ENCODE peak calls at places on chromosomes 7 and 10, in nine cellular contexts. Q is choroid plexus epithelial cell, N is fibroblast of lung, R is AG04450, J is IMR-90, L is upper lobe of right lung, P is thoracic aorta, B is endodermal cell, W is HCT116. K is an unnamed sample.
A peak's percentile ranks its signal among the peaks of the same experiment; 100 is the strongest.

GRCh38 chr10:73017955-73018480 is 63.4 kb upstream of the PLA2G12B start:
- DNase-seq in Q (peak; percentile 14), N (peak; percentile 4), R (no peak), J (no peak), L (no peak), P (no peak), B (no peak), W (no peak), K (no peak)

GRCh38 chr10:31318382-31318853 is 598 bp upstream of the ZEB1 start:
- DNase-seq in Q (peak; percentile 80), N (peak; percentile 84), R (no peak), J (peak; percentile 80), L (no peak), P (peak; percentile 40), B (no peak), W (peak; percentile 28), K (peak; percentile 46)

GRCh38 chr7:77862691-77863090 is 64.1 kb downstream of the PHTF2 start:
- DNase-seq in Q (no peak), N (no peak), R (no peak), J (no peak), L (no peak), P (no peak), B (no peak), W (no peak), K (no peak)

GRCh38 chr7:112143151-112143550 is 63.0 kb downstream of the DOCK4 start:
- DNase-seq in Q (no peak), N (peak; percentile 69), R (peak; percentile 13), J (peak; percentile 69), L (no peak), P (no peak), B (no peak), W (no peak), K (no peak)

GRCh38 chr10:60537697-60538096 is 148.0 kb upstream of the ANK3 start:
- DNase-seq in Q (no peak), N (peak; percentile 47), R (no peak), J (peak; percentile 1), L (no peak), P (no peak), B (no peak), W (peak; percentile 37), K (no peak)

GRCh38 chr7:26376208-26376917 is 84.7 kb downstream of the SNX10 start:
- DNase-seq in Q (no peak), N (no peak), R (no peak), J (no peak), L (peak; percentile 73), P (no peak), B (peak; percentile 92), W (no peak), K (no peak)

GRCh38 chr10:112898540-112899395 is 51.3 kb upstream of the TCF7L2 start:
- DNase-seq in Q (peak; percentile 63), N (peak; percentile 80), R (no peak), J (peak; percentile 80), L (no peak), P (no peak), B (peak; percentile 99), W (peak; percentile 75), K (peak; percentile 40)

GRCh38 chr10:100923580-100923979 is 10.8 kb downstream of the SLF2 start:
- DNase-seq in Q (no peak), N (peak; percentile 54), R (no peak), J (no peak), L (no peak), P (no peak), B (no peak), W (no peak), K (no peak)

GRCh38 chr7:155798673-155799439 is 13.4 kb downstream of the SHH start:
- DNase-seq in Q (no peak), N (no peak), R (no peak), J (no peak), L (peak; percentile 35), P (no peak), B (no peak), W (no peak), K (no peak)

GRCh38 chr7:44489955-44490350 is 505 bp downstream of the NUDCD3 start:
- DNase-seq in Q (no peak), N (no peak), R (no peak), J (peak; percentile 25), L (peak; percentile 65), P (no peak), B (no peak), W (no peak), K (peak; percentile 10)

GRCh38 chr7:27364344-27364758 is 121.7 kb downstream of the EVX1 start:
- DNase-seq in Q (peak; percentile 74), N (peak; percentile 40), R (peak; percentile 20), J (peak; percentile 69), L (no peak), P (no peak), B (no peak), W (no peak), K (peak; percentile 14)

GRCh38 chr7:17038783-17039170 is 157.0 kb upstream of the AGR3 start:
- DNase-seq in Q (no peak), N (peak; percentile 15), R (no peak), J (no peak), L (no peak), P (no peak), B (no peak), W (no peak), K (no peak)

GRCh38 chr7:66860767-66861166 is 60.3 kb upstream of the TMEM248 start:
- DNase-seq in Q (no peak), N (no peak), R (no peak), J (no peak), L (no peak), P (no peak), B (no peak), W (no peak), K (no peak)

GRCh38 chr7:31814187-31814586 is 127.2 kb downstream of the PPP1R17 start:
- DNase-seq in Q (peak; percentile 16), N (peak; percentile 9), R (no peak), J (no peak), L (no peak), P (no peak), B (peak; percentile 61), W (no peak), K (peak; percentile 22)

GRCh38 chr7:88116395-88116794 is 103.4 kb downstream of the SRI start:
- DNase-seq in Q (no peak), N (no peak), R (no peak), J (no peak), L (no peak), P (no peak), B (no peak), W (no peak), K (no peak)

GRCh38 chr7:151459726-151460473 is 20.0 kb upstream of the CRYGN start:
- DNase-seq in Q (peak; percentile 92), N (peak; percentile 85), R (peak; percentile 72), J (peak; percentile 86), L (peak; percentile 81), P (peak; percentile 65), B (peak; percentile 72), W (peak; percentile 57), K (peak; percentile 76)

DNA sequence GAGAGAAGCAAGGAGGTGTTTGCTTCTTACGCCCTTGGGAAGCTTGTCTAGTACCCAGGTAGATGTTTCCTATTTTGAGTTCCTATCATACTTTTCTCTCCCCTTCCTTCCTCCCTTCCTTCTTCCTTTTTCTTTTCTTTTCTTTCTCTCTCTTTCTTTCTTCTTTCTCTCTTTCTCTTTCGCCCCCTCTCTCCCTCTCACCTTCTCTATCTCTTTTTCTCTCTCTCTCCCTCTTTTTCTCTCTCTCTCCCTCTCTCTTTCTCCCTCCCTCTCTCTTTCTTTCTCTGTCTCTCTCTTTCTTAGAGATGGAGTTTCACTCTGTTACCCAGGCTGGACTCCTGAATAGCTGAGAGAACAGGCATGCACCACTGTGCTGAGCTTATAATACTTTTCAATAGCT is 322.2 kb downstream of the TNS3 start:
- DNase-seq in Q (no peak), N (no peak), R (no peak), J (no peak), L (no peak), P (no peak), B (no peak), W (no peak), K (no peak)
- H3K4me3 ChIP-seq in Q (no peak overlapping the region), N (no peak overlapping the region), R (no peak overlapping the region), J (no peak overlapping the region), L (no peak overlapping the region), P (no peak overlapping the region), B (no peak overlapping the region), W (no peak overlapping the region), K (no peak overlapping the region)

DNA sequence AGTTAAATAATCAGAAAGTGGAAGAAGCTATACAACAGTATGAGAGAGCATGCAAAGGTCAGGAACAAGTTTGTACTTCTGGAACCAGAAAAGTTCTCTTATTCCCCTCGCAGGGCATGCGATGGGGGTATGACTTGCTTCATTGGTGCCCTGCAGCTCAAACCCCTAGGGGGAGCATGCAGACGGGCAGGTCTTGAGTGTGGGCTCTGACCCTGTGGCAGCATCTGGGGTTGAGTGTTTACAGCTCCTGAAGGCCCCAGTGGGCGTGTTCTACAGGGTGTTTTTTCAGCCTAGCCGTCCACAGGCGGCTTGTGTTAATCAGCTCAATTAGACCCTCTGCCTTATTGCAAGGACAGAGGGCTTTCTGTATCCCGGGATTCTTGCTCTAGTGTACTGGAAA is 44.5 kb downstream of the KIF20B start:
- DNase-seq in Q (no peak), N (no peak), R (no peak), J (no peak), L (no peak), P (no peak), B (no peak), W (no peak), K (no peak)
- TF ChIP-seq CTCF in Q (no peak), N (no peak), R (no peak), J (no peak), L (no peak), P (no peak), B (peak; percentile 48), W (no peak), K (peak; percentile 18)

GRCh38 chr10:133277993-133278576 is 1.4 kb upstream of the ADAM8 start:
- DNase-seq in Q (no peak), N (no peak), R (no peak), J (no peak), L (no peak), P (no peak), B (no peak), W (no peak), K (no peak)
- H3K4me3 ChIP-seq in Q (no peak overlapping the region), N (no peak overlapping the region), R (no peak overlapping the region), J (no peak overlapping the region), L (no peak overlapping the region), P (no peak overlapping the region), B (no peak overlapping the region), W (no peak overlapping the region), K (no peak overlapping the region)

GRCh38 chr10:129893690-129894089 is 70.4 kb downstream of the EBF3 start:
- DNase-seq in Q (no peak), N (no peak), R (no peak), J (no peak), L (no peak), P (no peak), B (no peak), W (no peak), K (no peak)

GRCh38 chr10:129897851-129898463 is 66.1 kb downstream of the EBF3 start:
- DNase-seq in Q (no peak), N (no peak), R (no peak), J (no peak), L (no peak), P (no peak), B (no peak), W (no peak), K (no peak)

GRCh38 chr10:129898701-129899563 is 65.1 kb downstream of the EBF3 start:
- DNase-seq in Q (no peak), N (no peak), R (no peak), J (no peak), L (no peak), P (no peak), B (no peak), W (no peak), K (no peak)

GRCh38 chr10:129894721-129895120 is 69.4 kb downstream of the EBF3 start:
- DNase-seq in Q (no peak), N (no peak), R (no peak), J (no peak), L (no peak), P (no peak), B (no peak), W (no peak), K (no peak)

GRCh38 chr10:129896231-129897150 is 67.6 kb downstream of the EBF3 start:
- DNase-seq in Q (no peak), N (no peak), R (no peak), J (no peak), L (no peak), P (no peak), B (no peak), W (no peak), K (no peak)
- TF ChIP-seq CTCF in Q (no peak), N (no peak), R (no peak), J (no peak), L (no peak), P (no peak), B (no peak), W (no peak), K (no peak)

K was measured in brain microvascular endothelial cell.